ENCODE peak calls at places on chromosomes 3 and 15, in six cellular contexts. H, Y, D, O, B and X are unnamed samples.

GRCh38 chr3:32123620-32124019 is 17.2 kb downstream of the GPD1L start:
- DNase-seq in H (no peak), B (no peak), O (no peak), D (no peak), Y (no peak), X (no peak)

GRCh38 chr15:41806291-41807181 is 21.4 kb upstream of the JMJD7 start:
- DNase-seq in H (peak; percentile 75), D (no peak), O (no peak), Y (no peak), B (no peak), X (no peak)

GRCh38 chr3:38600551-38600950 is 48.9 kb downstream of the SCN5A start:
- DNase-seq in Y (no peak), O (no peak), B (no peak), D (no peak), H (peak; percentile 52), X (no peak)

GRCh38 chr15:100340721-100341661 is 784 bp downstream of the ADAMTS17 start:
- DNase-seq in D (no peak), B (no peak), H (peak; percentile 73), Y (no peak), O (no peak), X (no peak)

GRCh38 chr15:90930861-90931629 is 1.3 kb downstream of the HDDC3 start:
- DNase-seq in Y (no peak), B (no peak), O (no peak), H (no peak), D (no peak), X (no peak)

GRCh38 chr3:191327526-191327925 is 1.7 kb upstream of the CCDC50 start:
- DNase-seq in D (no peak), O (no peak), Y (no peak), H (no peak), B (no peak), X (no peak)

GRCh38 chr15:48427960-48428547 is 96.8 kb downstream of the DUT start:
- DNase-seq in H (no peak), O (no peak), D (no peak), Y (peak; percentile 30), B (no peak), X (no peak)

GRCh38 chr3:9770276-9770812 is 597 bp upstream of the CAMK1 start:
- DNase-seq in Y (peak; percentile 90), D (peak; percentile 91), H (no peak), O (peak; percentile 43), B (peak; percentile 91), X (peak; percentile 92)

GRCh38 chr3:133535971-133536634 is 37.4 kb upstream of the CDV3 start:
- DNase-seq in O (peak; percentile 69), B (no peak), Y (peak; percentile 94), D (no peak), H (no peak), X (no peak)

GRCh38 chr3:72938471-72939265 is 50.8 kb downstream of the GXYLT2 start:
- DNase-seq in O (peak; percentile 70), Y (peak; percentile 100), B (peak; percentile 87), D (peak; percentile 84), H (peak; percentile 66), X (no peak)

GRCh38 chr15:66700412-66700801 is 1.6 kb upstream of the SMAD6 start:
- DNase-seq in B (no peak), H (no peak), O (no peak), Y (no peak), D (no peak), X (no peak)

GRCh38 chr15:63880744-63881143 is 47.0 kb upstream of the HERC1 start:
- DNase-seq in H (no peak), O (no peak), D (no peak), B (no peak), Y (peak; percentile 35), X (no peak)

GRCh38 chr15:77421370-77421700 is 647 bp downstream of the HMG20A start:
- DNase-seq in O (peak; percentile 31), H (peak; percentile 59), D (no peak), B (no peak), Y (peak; percentile 11), X (no peak)

GRCh38 chr15:97030251-97030650 is 699.8 kb downstream of the NR2F2 start:
- DNase-seq in Y (no peak), H (no peak), O (no peak), D (no peak), B (no peak), X (no peak)

GRCh38 chr15:74907277-74907870 is 723 bp upstream of the FAM219B start:
- DNase-seq in D (no peak), H (no peak), Y (peak; percentile 17), B (peak; percentile 63), O (no peak), X (no peak)

GRCh38 chr15:83057002-83057401 is 10.1 kb downstream of the BTBD1 start:
- DNase-seq in B (no peak), D (no peak), H (no peak), O (no peak), Y (no peak), X (no peak)

GRCh38 chr3:47762233-47762632 is 19.5 kb downstream of the SMARCC1 start:
- DNase-seq in O (no peak), H (no peak), Y (peak; percentile 19), B (no peak), D (no peak), X (no peak)

GRCh38 chr15:90154861-90155626 is 46.1 kb upstream of the SEMA4B start:
- DNase-seq in H (no peak), O (peak; percentile 96), Y (peak; percentile 79), D (no peak), B (no peak), X (no peak)

GRCh38 chr3:71702131-71703024 is 22.8 kb downstream of the EIF4E3 start:
- DNase-seq in O (no peak), B (no peak), Y (no peak), D (no peak), H (no peak), X (no peak)

GRCh38 chr3:4060608-4061007 is 242.6 kb upstream of the SETMAR start:
- DNase-seq in Y (no peak), H (no peak), D (no peak), B (no peak), O (no peak), X (no peak)

GRCh38 chr3:13621381-13622221 is 72.7 kb downstream of the FBLN2 start:
- DNase-seq in Y (no peak), O (no peak), H (no peak), B (no peak), D (no peak), X (no peak)

GRCh38 chr3:144470646-144471045 is 499.0 kb downstream of the DIPK2A start:
- DNase-seq in O (no peak), Y (no peak), D (no peak), H (no peak), B (no peak), X (no peak)

GRCh38 chr3:195885036-195885871 is 23.1 kb downstream of the TNK2 start:
- DNase-seq in B (no peak), D (no peak), Y (no peak), O (no peak), H (no peak), X (no peak)

GRCh38 chr15:72782993-72783562 is 480 bp downstream of the ADPGK start:
- DNase-seq in D (peak; percentile 80), Y (peak; percentile 45), H (peak; percentile 80), B (peak; percentile 60), O (no peak), X (peak; percentile 85)

GRCh38 chr15:88031461-88031860 is 225.1 kb downstream of the NTRK3 start:
- DNase-seq in B (no peak), O (no peak), H (no peak), Y (no peak), D (no peak), X (no peak)

DNA sequence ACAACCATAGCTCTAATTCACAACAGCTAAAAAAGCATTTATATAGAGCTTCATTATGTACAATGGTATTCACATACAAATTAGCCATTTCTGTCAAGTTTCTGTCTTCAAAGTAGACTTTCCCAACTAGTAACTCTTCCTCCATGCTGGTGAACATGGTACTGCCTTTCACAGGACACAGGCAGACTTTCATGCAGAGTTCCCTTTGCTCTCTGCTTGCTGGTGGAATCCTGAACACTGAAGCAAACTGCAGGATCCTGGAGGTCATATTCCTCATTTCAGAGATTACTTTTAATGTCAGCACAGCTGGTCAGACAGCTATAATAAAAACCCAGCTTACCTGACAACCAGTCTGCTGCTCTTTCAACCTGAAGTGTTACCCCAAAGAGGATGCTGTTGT is 53.6 kb downstream of the TASOR start:
- DNase-seq in D (no peak), B (no peak), H (no peak), O (no peak), Y (no peak), X (no peak)
- H3K27ac ChIP-seq in D (no peak overlapping the region), B (no peak overlapping the region), H (peak overlapping the region; percentile 26), O (no peak overlapping the region), Y (peak overlapping the region; percentile 1), X (no peak overlapping the region)

GRCh38 chr3:189340680-189341460 is 169.1 kb downstream of the TPRG1 start:
- DNase-seq in O (peak; percentile 44), Y (no peak), D (no peak), B (no peak), H (peak; percentile 79), X (no peak)
- TF ChIP-seq CTCF in O (no peak), Y (peak; percentile 9), D (no peak), B (no peak), H (peak; percentile 70), X (no peak)

GRCh38 chr3:171974986-171975837 is 64.2 kb upstream of the FNDC3B start:
- DNase-seq in B (no peak), H (no peak), O (no peak), D (no peak), Y (peak; percentile 94), X (no peak)
- H3K27ac ChIP-seq in B (peak overlapping the region; percentile 67), H (no peak overlapping the region), O (peak overlapping the region; percentile 26), D (no peak overlapping the region), Y (no peak overlapping the region), X (no peak overlapping the region)

GRCh38 chr3:50353231-50354004 is 2.8 kb downstream of the CYB561D2 start:
- DNase-seq in B (no peak), H (no peak), O (no peak), D (no peak), Y (no peak), X (no peak)

GRCh38 chr3:50354186-50354764 is 3.6 kb downstream of the CYB561D2 start:
- DNase-seq in B (no peak), Y (no peak), D (no peak), H (no peak), O (no peak), X (no peak)

GRCh38 chr3:50351318-50351687 is 641 bp downstream of the CYB561D2 start:
- DNase-seq in D (no peak), H (no peak), B (no peak), Y (no peak), O (no peak), X (no peak)

GRCh38 chr3:50350527-50351317 is at the start of the genes CYB561D2 and NPRL2:
- DNase-seq in D (peak; percentile 98), H (peak; percentile 98), B (peak; percentile 97), O (peak; percentile 92), Y (peak; percentile 92), X (peak; percentile 98)

GRCh38 chr3:50352762-50353161 is 2.1 kb downstream of the CYB561D2 start:
- DNase-seq in D (no peak), H (no peak), O (peak; percentile 56), B (no peak), Y (no peak), X (no peak)
- TF ChIP-seq CTCF in D (no peak), H (peak; percentile 55), O (peak; percentile 9), B (no peak), Y (peak; percentile 15), X (no peak)

GRCh38 chr3:123080864-123081562 is 14.2 kb downstream of the PDIA5 start:
- DNase-seq in O (no peak), Y (no peak), H (peak; percentile 75), B (no peak), D (peak; percentile 30), X (no peak)
- H3K27ac ChIP-seq in O (no peak overlapping the region), Y (no peak overlapping the region), H (no peak overlapping the region), B (peak overlapping the region; percentile 15), D (peak overlapping the region; percentile 6), X (no peak overlapping the region)